ENCODE peak calls at places on chromosome 1, in six cellular contexts. I is stimulated activated CD4-positive, alpha-beta T cell treated with anti-CD3 and anti-CD28 coated beads, Interleukin-2, amount 100 ng/mL, for 24 hours; A is AG08396; G is A172; C is memory B cell; R is foreskin keratinocyte. V is an unnamed sample.

GRCh38 chr1:168135982-168136708 is 585 bp downstream of the GPR161 start:
- DNase-seq in I (no peak), A (peak), G (peak), C (peak), R (peak), V (peak)

GRCh38 chr1:107829083-107829771 is 135.8 kb downstream of the VAV3 start:
- DNase-seq in I (no peak), A (no peak), G (peak), C (no peak), R (no peak), V (no peak)

GRCh38 chr1:229377429-229377828 is 34.6 kb upstream of the CCSAP start:
- DNase-seq in I (no peak), A (no peak), G (no peak), C (no peak), R (no peak), V (no peak)

GRCh38 chr1:36367798-36368197 is 17.9 kb downstream of the STK40 start:
- DNase-seq in I (no peak), A (no peak), G (no peak), C (no peak), R (no peak), V (no peak)

GRCh38 chr1:81517987-81518386 is 282.7 kb upstream of the ADGRL2 start:
- DNase-seq in I (no peak), A (no peak), G (no peak), C (no peak), R (no peak), V (no peak)

GRCh38 chr1:179366093-179366800 is 476 bp downstream of the AXDND1 start:
- DNase-seq in I (no peak), A (peak), G (peak), C (no peak), R (peak), V (no peak)

GRCh38 chr1:211206981-211207380 is 52.2 kb upstream of the RCOR3 start:
- DNase-seq in I (no peak), A (no peak), G (no peak), C (no peak), R (no peak), V (no peak)

GRCh38 chr1:172399369-172400072 is 21.0 kb upstream of the C1orf105 start:
- DNase-seq in I (peak), A (peak), G (peak), C (peak), R (peak), V (peak)

GRCh38 chr1:193754732-193755427 is 568.5 kb upstream of the B3GALT2 start:
- DNase-seq in I (no peak), A (no peak), G (peak), C (no peak), R (no peak), V (no peak)

GRCh38 chr1:19635646-19636045 is 8.5 kb upstream of the NBL1 start:
- DNase-seq in I (no peak), A (no peak), G (peak), C (no peak), R (no peak), V (no peak)

GRCh38 chr1:28160677-28161328 is 15.7 kb downstream of the PTAFR start:
- DNase-seq in I (no peak), A (peak), G (no peak), C (no peak), R (no peak), V (no peak)

GRCh38 chr1:51058863-51059262 is 43.2 kb upstream of the C1orf185 start:
- DNase-seq in I (no peak), A (peak), G (no peak), C (no peak), R (peak), V (no peak)

GRCh38 chr1:100511058-100511457 is 26.9 kb upstream of the GPR88 start:
- DNase-seq in I (no peak), A (no peak), G (no peak), C (no peak), R (no peak), V (no peak)

GRCh38 chr1:54754486-54755285 is 9.6 kb downstream of the PARS2 start:
- DNase-seq in I (no peak), A (no peak), G (no peak), C (no peak), R (no peak), V (no peak)

GRCh38 chr1:154550070-154550469 is 8.4 kb downstream of the UBE2Q1 start:
- DNase-seq in I (no peak), A (no peak), G (no peak), C (no peak), R (no peak), V (no peak)

GRCh38 chr1:18922319-18922726 is 20.0 kb upstream of the ALDH4A1 start:
- DNase-seq in I (no peak), A (peak), G (peak), C (no peak), R (no peak), V (no peak)

GRCh38 chr1:27774654-27775053 is 1.6 kb downstream of the STX12 start:
- DNase-seq in I (no peak), A (no peak), G (no peak), C (no peak), R (no peak), V (no peak)

GRCh38 chr1:3435666-3436065 is 18.8 kb upstream of the ARHGEF16 start:
- DNase-seq in I (no peak), A (no peak), G (no peak), C (no peak), R (no peak), V (no peak)

GRCh38 chr1:148263906-148264255 is 111.8 kb upstream of the NBPF11 start:
- DNase-seq in I (no peak), A (no peak), G (no peak), C (peak), R (no peak), V (no peak)

GRCh38 chr1:243982451-243983018 is 68.5 kb upstream of the ZBTB18 start:
- DNase-seq in I (no peak), A (no peak), G (no peak), C (no peak), R (no peak), V (no peak)

GRCh38 chr1:167057297-167057688 is 32.9 kb downstream of the GPA33 start:
- DNase-seq in I (no peak), A (peak), G (peak), C (no peak), R (peak), V (peak)

GRCh38 chr1:33470495-33471012 is 1.9 kb upstream of the ZSCAN20 start:
- DNase-seq in I (peak), A (peak), G (peak), C (peak), R (peak), V (peak)

GRCh38 chr1:162951553-162952315 is 90.8 kb upstream of the CCDC190 start:
- DNase-seq in I (no peak), A (no peak), G (no peak), C (no peak), R (no peak), V (no peak)

GRCh38 chr1:65965112-65965511 is 172.4 kb downstream of the PDE4B start:
- DNase-seq in I (no peak), A (no peak), G (no peak), C (no peak), R (no peak), V (no peak)

GRCh38 chr1:12167493-12168429 is 970 bp downstream of the TNFRSF1B start:
- DNase-seq in I (peak), A (peak), G (no peak), C (no peak), R (no peak), V (no peak)

GRCh38 chr1:59672851-59673574 is 141.7 kb upstream of the HOOK1 start:
- DNase-seq in I (no peak), A (peak), G (peak), C (no peak), R (peak), V (peak)

GRCh38 chr1:54324750-54325704 is 81.2 kb downstream of the SSBP3 start:
- DNase-seq in I (no peak), A (no peak), G (no peak), C (no peak), R (no peak), V (no peak)

GRCh38 chr1:63797056-63797726 is 23.4 kb downstream of the ROR1 start:
- DNase-seq in I (no peak), A (no peak), G (peak), C (no peak), R (no peak), V (no peak)

GRCh38 chr1:58062635-58063034 is 483.9 kb downstream of the OMA1 start:
- DNase-seq in I (no peak), A (no peak), G (no peak), C (no peak), R (peak), V (no peak)

GRCh38 chr1:70966018-70966638 is 81.5 kb downstream of the PTGER3 start:
- DNase-seq in I (no peak), A (no peak), G (no peak), C (no peak), R (peak), V (no peak)

GRCh38 chr1:55816456-55816794 is 601.3 kb upstream of the USP24 start:
- DNase-seq in I (no peak), A (no peak), G (no peak), C (no peak), R (no peak), V (peak)

GRCh38 chr1:116122955-116123757 is 12.0 kb downstream of the MAB21L3 start:
- DNase-seq in I (no peak), A (peak), G (peak), C (no peak), R (no peak), V (no peak)

GRCh38 chr1:168498159-168498609 is 45.6 kb downstream of the XCL2 start:
- DNase-seq in I (no peak), A (no peak), G (no peak), C (no peak), R (no peak), V (no peak)

GRCh38 chr1:39802496-39803260 is 14.0 kb upstream of the BMP8B start:
- DNase-seq in I (no peak), A (no peak), G (no peak), C (no peak), R (no peak), V (no peak)

V was measured in stimulated activated naive CD8-positive, alpha-beta T cell treated with anti-CD3 and anti-CD28 coated beads, Interleukin-15, amount 100 ng/mL, for 72 hours.